ENCODE peak calls at places on chromosomes 6 and 20, in five cellular contexts. Q is activated gamma-delta T cell treated with anti-CD3 and anti-CD28 coated beads, Interleukin-2, amount 50 U/mL, for 16 hours; W is stimulated activated CD4-positive, alpha-beta T cell treated with anti-CD3 and anti-CD28 coated beads, Interleukin-1b, Interleukin-23, amount 100 ng/mL, for 1 hour; E is NCI-H2107; X is AG04450. F is an unnamed sample.

GRCh38 chr20:55597526-55597925 is 407.8 kb downstream of the CBLN4 start:
- DNase-seq in Q (no peak), W (no peak), E (no peak), X (no peak), F (no peak)

GRCh38 chr20:26163890-26164289 is 467.2 kb upstream of the ZNF337 start:
- DNase-seq in W (no peak), X (peak), E (no peak), Q (no peak), F (no peak)

GRCh38 chr20:20482453-20482852 is 114.5 kb downstream of the INSM1 start:
- DNase-seq in Q (no peak), X (no peak), W (no peak), E (no peak), F (no peak)

GRCh38 chr6:5142915-5143314 is 57.8 kb downstream of the PPP1R3G start:
- DNase-seq in W (no peak), E (no peak), Q (no peak), X (no peak), F (no peak)

GRCh38 chr6:83354747-83355146 is 76.1 kb downstream of the ME1 start:
- DNase-seq in E (no peak), Q (no peak), W (no peak), X (no peak), F (no peak)

GRCh38 chr20:32559216-32559752 is 25.8 kb downstream of the NOL4L start:
- DNase-seq in X (no peak), W (no peak), E (no peak), Q (no peak), F (no peak)

GRCh38 chr20:51533291-51534172 is 9.0 kb downstream of the NFATC2 start:
- DNase-seq in W (no peak), E (no peak), X (no peak), Q (no peak), F (no peak)

GRCh38 chr20:44065401-44066340 is 121.3 kb downstream of the JPH2 start:
- DNase-seq in W (no peak), Q (no peak), X (no peak), E (no peak), F (no peak)

GRCh38 chr6:79313254-79313653 is 78.8 kb upstream of the HMGN3 start:
- DNase-seq in Q (no peak), E (no peak), X (no peak), W (no peak), F (no peak)

GRCh38 chr20:57582432-57583288 is 21.8 kb downstream of the PCK1 start:
- DNase-seq in X (peak), W (no peak), E (no peak), Q (no peak), F (peak)

GRCh38 chr20:32142991-32143390 is 33.5 kb downstream of the TM9SF4 start:
- DNase-seq in W (no peak), E (no peak), Q (no peak), X (no peak), F (no peak)

GRCh38 chr6:137968901-137969300 is 101.8 kb downstream of the TNFAIP3 start:
- DNase-seq in W (no peak), X (no peak), E (no peak), Q (no peak), F (no peak)

GRCh38 chr6:132511159-132511835 is 1.6 kb downstream of the STX7 start:
- DNase-seq in W (no peak), X (no peak), E (no peak), Q (no peak), F (no peak)

GRCh38 chr20:3082306-3082951 is 2.1 kb downstream of the AVP start:
- DNase-seq in W (no peak), Q (no peak), E (no peak), X (no peak), F (no peak)

GRCh38 chr20:47720636-47721427 is 64.4 kb downstream of the SULF2 start:
- DNase-seq in X (no peak), E (no peak), W (no peak), Q (no peak), F (no peak)

GRCh38 chr6:83860347-83860731 is 850 bp downstream of the CYB5R4 start:
- DNase-seq in Q (no peak), E (no peak), W (no peak), X (no peak), F (no peak)

GRCh38 chr6:168649209-168649608 is 208.2 kb downstream of the SMOC2 start:
- DNase-seq in X (no peak), E (no peak), W (no peak), Q (no peak), F (no peak)

GRCh38 chr20:13771853-13772453 is 12.8 kb downstream of the ESF1 start:
- DNase-seq in X (no peak), W (no peak), E (no peak), Q (no peak), F (no peak)

GRCh38 chr6:156731436-156731835 is 45.7 kb upstream of the ARID1B start:
- DNase-seq in Q (no peak), W (no peak), X (no peak), E (no peak), F (no peak)

GRCh38 chr6:56652994-56653393 is 10.3 kb upstream of the DST start:
- DNase-seq in W (no peak), X (no peak), E (no peak), Q (no peak), F (no peak)

GRCh38 chr6:46421239-46421638 is 70.0 kb downstream of the RCAN2 start:
- DNase-seq in Q (no peak), E (no peak), W (no peak), X (no peak), F (no peak)

GRCh38 chr6:90401933-90402830 is 105.5 kb upstream of the BACH2 start:
- DNase-seq in X (no peak), E (no peak), W (no peak), Q (no peak), F (no peak)

GRCh38 chr20:2817891-2818595 is 1.9 kb downstream of the TMEM239 start:
- DNase-seq in W (no peak), Q (no peak), X (no peak), E (no peak), F (peak)

GRCh38 chr20:58073945-58074920 is 154.2 kb downstream of the ANKRD60 start:
- DNase-seq in X (no peak), E (no peak), Q (no peak), W (no peak), F (peak)

F was measured in ascending aorta.